ENCODE peak calls at places on chromosomes 11 and 22, in seven cellular contexts. J is ovary; Q is ELR; C is neuronal stem cell; R is stimulated activated CD4-positive, alpha-beta T cell treated with anti-CD3 and anti-CD28 coated beads, Interleukin-12 subunit alpha, Interleukin-12 subunit beta, amount 100 ng/mL, for 24 hours; T is activated CD4-positive, alpha-beta T cell treated with anti-CD3 and anti-CD28 coated beads, Interleukin-2, amount 50 U/mL, for 1 hour; V is Kasumi-1. E is an unnamed sample.

GRCh38 chr11:75949023-75949672 is 134.1 kb downstream of the UVRAG start:
- DNase-seq in J (no peak), Q (no peak), C (no peak), R (no peak), T (no peak), V (no peak), E (no peak)

GRCh38 chr22:35638408-35638807 is 9.8 kb upstream of the APOL6 start:
- DNase-seq in J (peak), Q (peak), C (no peak), R (no peak), T (no peak), V (no peak), E (no peak)

GRCh38 chr11:77424639-77425038 is 49.3 kb downstream of the PAK1 start:
- DNase-seq in J (no peak), Q (no peak), C (no peak), R (no peak), T (no peak), V (no peak), E (no peak)

GRCh38 chr22:19061471-19062138 is 60.6 kb downstream of the DGCR2 start:
- DNase-seq in J (no peak), Q (no peak), C (no peak), R (no peak), T (no peak), V (no peak), E (no peak)

GRCh38 chr11:103633037-103633788 is 403.2 kb upstream of the DDI1 start:
- DNase-seq in J (no peak), Q (peak), C (peak), R (no peak), T (no peak), V (no peak), E (no peak)

GRCh38 chr22:43818981-43819690 is 7.0 kb upstream of the EFCAB6 start:
- DNase-seq in J (no peak), Q (no peak), C (no peak), R (no peak), T (no peak), V (no peak), E (no peak)

GRCh38 chr22:49687333-49687732 is 140.3 kb downstream of the BRD1 start:
- DNase-seq in J (no peak), Q (no peak), C (no peak), R (no peak), T (no peak), V (no peak), E (no peak)

GRCh38 chr11:126194121-126194543 is 17.3 kb downstream of the RPUSD4 start:
- DNase-seq in J (peak), Q (peak), C (peak), R (peak), T (peak), V (peak), E (peak)

GRCh38 chr11:35794850-35795249 is 132.3 kb downstream of the TRIM44 start:
- DNase-seq in J (no peak), Q (peak), C (no peak), R (no peak), T (no peak), V (no peak), E (no peak)

GRCh38 chr11:120547301-120547700 is 35.8 kb downstream of the GRIK4 start:
- DNase-seq in J (no peak), Q (peak), C (no peak), R (no peak), T (no peak), V (no peak), E (no peak)

GRCh38 chr11:23840872-23841271 is 656.0 kb upstream of the LUZP2 start:
- DNase-seq in J (no peak), Q (no peak), C (no peak), R (no peak), T (no peak), V (no peak), E (no peak)

GRCh38 chr11:1330473-1330872 is 21.0 kb upstream of the TOLLIP start:
- DNase-seq in J (no peak), Q (no peak), C (no peak), R (no peak), T (no peak), V (no peak), E (no peak)

GRCh38 chr11:78202733-78203167 is 14.0 kb downstream of the USP35 start:
- DNase-seq in J (no peak), Q (no peak), C (no peak), R (peak), T (peak), V (peak), E (peak)

GRCh38 chr22:19447388-19448075 is at the start of gene C22orf39:
- DNase-seq in J (peak), Q (peak), C (peak), R (peak), T (peak), V (peak), E (peak)

GRCh38 chr22:19055801-19056200 is 66.4 kb downstream of the DGCR2 start:
- DNase-seq in J (no peak), Q (no peak), C (no peak), R (no peak), T (no peak), V (no peak), E (no peak)

GRCh38 chr22:43152355-43153071 is 1.2 kb downstream of the TSPO start:
- DNase-seq in J (peak), Q (peak), C (no peak), R (peak), T (peak), V (peak), E (peak)

GRCh38 chr11:131464024-131464423 is 93.6 kb downstream of the NTM start:
- DNase-seq in J (no peak), Q (no peak), C (no peak), R (no peak), T (no peak), V (no peak), E (no peak)